ENCODE peak calls at places on chromosomes 2 and 18, in four cellular contexts. Z, M, L and S are unnamed samples.
A peak's percentile ranks its signal among the peaks of the same experiment; 100 is the strongest.

GRCh38 chr18:7116001-7116831 is 1.4 kb downstream of the LAMA1 start:
- DNase-seq in Z (no peak), M (no peak), L (peak; percentile 35), S (peak; percentile 15)

GRCh38 chr2:240451108-240451611 is 15.7 kb downstream of the GPC1 start:
- DNase-seq in Z (no peak), M (no peak), L (no peak), S (no peak)

GRCh38 chr2:86107031-86107430 is 996 bp downstream of the PTCD3 start:
- DNase-seq in Z (no peak), M (no peak), L (no peak), S (no peak)

GRCh38 chr18:56443508-56443907 is 194.9 kb downstream of the TXNL1 start:
- DNase-seq in Z (no peak), M (no peak), L (no peak), S (no peak)

GRCh38 chr2:11829947-11830707 is 83.7 kb downstream of the LPIN1 start:
- DNase-seq in Z (peak; percentile 96), M (peak; percentile 96), L (peak; percentile 85), S (peak; percentile 55)

GRCh38 chr2:141923657-141924056 is 207.2 kb downstream of the LRP1B start:
- DNase-seq in Z (no peak), M (no peak), L (no peak), S (no peak)

GRCh38 chr2:235605999-235606715 is 112.3 kb downstream of the AGAP1 start:
- DNase-seq in Z (no peak), M (no peak), L (peak; percentile 47), S (no peak)

GRCh38 chr2:240508832-240509545 is 48.8 kb downstream of the ANKMY1 start:
- DNase-seq in Z (no peak), M (no peak), L (no peak), S (no peak)

GRCh38 chr2:96788393-96789244 is 27.4 kb upstream of the CNNM3 start:
- DNase-seq in Z (no peak), M (no peak), L (no peak), S (no peak)

GRCh38 chr2:234951386-234952269 is at the start of gene SH3BP4:
- DNase-seq in Z (no peak), M (peak; percentile 54), L (no peak), S (peak; percentile 87)

GRCh38 chr2:190794466-190795184 is 86.0 kb upstream of the GLS start:
- DNase-seq in Z (no peak), M (no peak), L (no peak), S (no peak)

GRCh38 chr2:218400930-218401833 is 1.5 kb downstream of the CTDSP1 start:
- DNase-seq in Z (no peak), M (peak; percentile 95), L (no peak), S (no peak)

GRCh38 chr2:240997141-240997855 is 1.1 kb upstream of the SNED1 start:
- DNase-seq in Z (no peak), M (peak; percentile 27), L (no peak), S (no peak)

DNA sequence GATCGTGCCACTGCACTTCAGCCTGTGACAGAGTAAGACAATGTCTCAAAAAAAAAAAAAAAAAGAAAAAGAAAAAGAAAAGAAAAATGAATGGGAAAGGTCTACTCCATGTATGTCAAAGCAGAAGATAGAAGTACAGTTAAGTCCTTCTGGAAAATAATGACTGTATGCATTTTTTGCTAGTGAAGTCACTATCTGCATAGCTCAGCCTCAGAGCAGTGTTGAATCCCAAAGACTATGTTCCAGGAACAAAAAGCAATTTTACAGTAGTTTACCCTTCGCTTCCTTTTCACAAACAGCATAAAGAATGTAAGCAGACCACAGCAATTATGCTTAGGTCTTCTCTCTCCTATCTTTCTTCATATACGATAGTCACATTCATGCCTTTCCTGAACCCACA is 497.4 kb downstream of the CMPK2 start:
- DNase-seq in Z (no peak), M (no peak), L (no peak), S (no peak)
- TF ChIP-seq SUZ12 in Z (no peak), M (no peak), L (no peak), S (no peak)

GRCh38 chr2:56448999-56449431 is 265.2 kb downstream of the CCDC85A start:
- DNase-seq in Z (no peak), M (peak; percentile 88), L (no peak), S (no peak)
- TF ChIP-seq SUZ12 in Z (no peak), M (no peak), L (no peak), S (no peak)

GRCh38 chr2:177717831-177718618 is 325.5 kb downstream of the AGPS start:
- DNase-seq in Z (no peak), M (no peak), L (no peak), S (no peak)
- TF ChIP-seq SUZ12 in Z (no peak), M (no peak), L (no peak), S (no peak)

DNA sequence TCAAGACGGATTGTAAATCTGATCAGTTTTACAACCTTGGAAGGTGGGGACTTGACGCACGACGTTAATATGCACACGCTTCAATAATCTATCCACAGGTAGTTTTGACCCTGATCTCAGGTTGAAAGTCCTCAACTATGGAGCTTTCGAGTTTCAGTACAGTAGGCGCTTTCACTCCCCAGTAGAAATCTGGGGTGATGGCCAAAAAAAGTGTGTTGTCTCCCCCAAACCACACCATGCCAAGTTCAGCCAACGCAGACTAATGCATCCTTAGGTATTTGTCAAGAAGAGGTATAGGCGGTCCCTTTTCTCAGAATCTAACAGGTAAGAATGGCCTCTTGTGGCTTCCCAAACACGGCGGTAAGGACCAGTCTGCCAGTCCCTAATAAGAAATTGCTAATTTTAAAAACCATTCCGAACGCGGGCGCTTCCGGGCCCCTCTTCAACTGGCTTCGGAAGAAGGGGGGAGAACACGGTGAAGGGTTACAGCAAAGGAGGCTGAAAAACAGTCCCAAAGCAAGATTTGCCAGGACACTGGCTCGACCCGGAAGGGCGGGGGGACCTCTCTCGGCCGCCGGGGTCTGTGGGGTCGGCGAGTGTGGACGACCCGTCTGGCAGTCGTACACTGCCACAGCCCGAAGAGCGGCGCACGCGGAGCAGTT is 661 bp downstream of the FAM210A start:
- DNase-seq in Z (no peak), M (peak; percentile 16), L (no peak), S (no peak)
- TF ChIP-seq SUZ12 in Z (no peak), M (no peak), L (no peak), S (no peak)

GRCh38 chr2:64785245-64785644 is 131.5 kb upstream of the SERTAD2 start:
- DNase-seq in Z (no peak), M (no peak), L (no peak), S (no peak)

GRCh38 chr2:64787019-64787365 is 133.3 kb upstream of the SERTAD2 start:
- DNase-seq in Z (no peak), M (no peak), L (no peak), S (no peak)

GRCh38 chr2:64781991-64782390 is 128.3 kb upstream of the SERTAD2 start:
- DNase-seq in Z (no peak), M (no peak), L (no peak), S (no peak)

GRCh38 chr2:64786343-64787018 is 132.8 kb upstream of the SERTAD2 start:
- DNase-seq in Z (no peak), M (no peak), L (no peak), S (no peak)

DNA sequence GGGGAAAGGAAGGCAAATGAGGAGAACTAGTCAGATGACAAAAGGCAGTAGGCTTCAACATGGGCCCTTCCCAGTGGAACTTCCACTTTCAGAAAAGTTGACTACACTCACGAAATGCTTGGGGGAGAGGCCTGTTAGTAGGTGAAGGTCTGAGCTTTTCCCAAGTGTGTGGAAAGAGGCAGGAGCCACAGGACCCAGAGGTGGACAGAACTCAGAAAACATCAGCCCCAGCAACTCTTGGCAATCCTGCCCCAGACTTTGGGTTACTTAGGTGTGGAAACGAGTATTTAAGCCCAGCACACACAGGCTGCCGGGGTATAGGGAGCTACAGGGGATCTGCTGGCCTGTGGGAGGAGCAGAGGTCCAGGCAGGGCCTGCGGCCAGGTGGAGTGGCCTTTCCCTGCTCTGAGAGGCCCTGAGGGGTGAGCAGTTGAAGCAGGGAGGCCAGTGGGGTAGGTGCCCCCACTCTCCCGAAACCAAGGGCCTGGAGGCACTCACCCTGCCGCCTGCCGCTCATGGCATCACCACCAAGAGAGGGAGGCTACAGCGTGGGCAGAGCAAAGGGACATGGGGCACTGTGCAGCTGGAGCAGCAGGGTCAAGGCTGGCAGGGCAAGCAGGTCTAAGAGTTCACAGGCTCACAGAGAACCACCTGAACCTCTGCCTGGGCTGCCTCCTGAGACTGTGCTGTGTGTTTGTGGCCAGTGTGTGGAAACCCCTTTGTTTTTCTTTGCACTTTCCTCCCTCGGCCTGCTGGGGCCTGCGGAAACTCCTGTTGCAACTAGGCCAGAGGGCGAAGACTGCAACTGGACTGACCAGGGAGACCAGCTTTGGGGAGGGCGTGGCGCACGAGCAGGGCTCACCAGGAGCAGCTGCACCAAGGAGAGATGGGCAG is 130.7 kb upstream of the SERTAD2 start:
- DNase-seq in Z (no peak), M (peak; percentile 59), L (no peak), S (no peak)
- TF ChIP-seq SUZ12 in Z (no peak), M (no peak), L (no peak), S (no peak)

GRCh38 chr2:17976871-17977746 is 98.6 kb downstream of the KCNS3 start:
- DNase-seq in Z (no peak), M (no peak), L (no peak), S (no peak)
- TF ChIP-seq SUZ12 in Z (no peak), M (no peak), L (no peak), S (no peak)

GRCh38 chr18:75063615-75064512 is 145.1 kb downstream of the PTGR3 start:
- DNase-seq in Z (no peak), M (no peak), L (no peak), S (no peak)

GRCh38 chr18:75060185-75060584 is 148.8 kb downstream of the PTGR3 start:
- DNase-seq in Z (no peak), M (no peak), L (no peak), S (no peak)

GRCh38 chr18:75063196-75063595 is 145.7 kb downstream of the PTGR3 start:
- DNase-seq in Z (no peak), M (no peak), L (no peak), S (no peak)

GRCh38 chr18:75064513-75064905 is 144.4 kb downstream of the PTGR3 start:
- DNase-seq in Z (no peak), M (no peak), L (no peak), S (no peak)

GRCh38 chr18:75062297-75062886 is 146.5 kb downstream of the PTGR3 start:
- DNase-seq in Z (no peak), M (no peak), L (no peak), S (no peak)
- TF ChIP-seq SUZ12 in Z (no peak), M (no peak), L (no peak), S (no peak)